ENCODE peak calls at places on chromosomes 13 and 19, in nine cellular contexts. One of them, this sample, is unnamed.
A peak's percentile ranks its signal among the peaks of the same experiment; 100 is the strongest.

GRCh38 chr19:41159861-41160260 is 33.2 kb upstream of the CYP2S1 start:
- DNase-seq in upper lobe of left lung: no peak
- DNase-seq in SK-N-SH: no peak
- DNase-seq in stomach: no peak
- DNase-seq in GM23338: no peak
- DNase-seq in suprapubic skin: no peak
- DNase-seq in prostate gland: no peak
- DNase-seq in Panc1: no peak
- DNase-seq in vagina: no peak
- DNase-seq in this sample: no peak

GRCh38 chr19:14767466-14767971 is 10.8 kb downstream of the ADGRE2 start:
- DNase-seq in upper lobe of left lung: no peak
- DNase-seq in SK-N-SH: no peak
- DNase-seq in stomach: peak; percentile 11
- DNase-seq in GM23338: no peak
- DNase-seq in suprapubic skin: peak; percentile 34
- DNase-seq in prostate gland: no peak
- DNase-seq in Panc1: no peak
- DNase-seq in vagina: no peak
- DNase-seq in this sample: no peak

GRCh38 chr19:38869160-38869835 is 8.8 kb downstream of the RINL start:
- DNase-seq in upper lobe of left lung: peak; percentile 58
- DNase-seq in SK-N-SH: peak; percentile 47
- DNase-seq in stomach: no peak
- DNase-seq in GM23338: peak; percentile 70
- DNase-seq in suprapubic skin: no peak
- DNase-seq in prostate gland: no peak
- DNase-seq in Panc1: no peak
- DNase-seq in vagina: no peak
- DNase-seq in this sample: peak; percentile 59

GRCh38 chr19:39325778-39326680 is 5.4 kb upstream of the LRFN1 start:
- DNase-seq in upper lobe of left lung: no peak
- DNase-seq in SK-N-SH: peak; percentile 53
- DNase-seq in stomach: no peak
- DNase-seq in GM23338: peak; percentile 76
- DNase-seq in suprapubic skin: no peak
- DNase-seq in prostate gland: no peak
- DNase-seq in Panc1: no peak
- DNase-seq in vagina: no peak
- DNase-seq in this sample: no peak

GRCh38 chr19:28008695-28009094 is 1204.3 kb downstream of the UQCRFS1 start:
- DNase-seq in upper lobe of left lung: no peak
- DNase-seq in SK-N-SH: no peak
- DNase-seq in stomach: no peak
- DNase-seq in GM23338: peak; percentile 21
- DNase-seq in suprapubic skin: no peak
- DNase-seq in prostate gland: no peak
- DNase-seq in Panc1: no peak
- DNase-seq in vagina: no peak
- DNase-seq in this sample: no peak

GRCh38 chr13:49303533-49304252 is 56.0 kb downstream of the CDADC1 start:
- DNase-seq in upper lobe of left lung: no peak
- DNase-seq in SK-N-SH: no peak
- DNase-seq in stomach: peak; percentile 71
- DNase-seq in GM23338: no peak
- DNase-seq in suprapubic skin: no peak
- DNase-seq in prostate gland: no peak
- DNase-seq in Panc1: no peak
- DNase-seq in vagina: peak; percentile 85
- DNase-seq in this sample: no peak

GRCh38 chr13:70310720-70311119 is 202.5 kb upstream of the KLHL1 start:
- DNase-seq in upper lobe of left lung: no peak
- DNase-seq in SK-N-SH: peak; percentile 48
- DNase-seq in stomach: peak; percentile 39
- DNase-seq in GM23338: peak; percentile 79
- DNase-seq in suprapubic skin: no peak
- DNase-seq in prostate gland: peak; percentile 40
- DNase-seq in Panc1: peak; percentile 17
- DNase-seq in vagina: no peak
- DNase-seq in this sample: no peak

GRCh38 chr13:40490086-40490723 is 176.2 kb downstream of the FOXO1 start:
- DNase-seq in upper lobe of left lung: no peak
- DNase-seq in SK-N-SH: no peak
- DNase-seq in stomach: peak; percentile 33
- DNase-seq in GM23338: no peak
- DNase-seq in suprapubic skin: no peak
- DNase-seq in prostate gland: no peak
- DNase-seq in Panc1: no peak
- DNase-seq in vagina: no peak
- DNase-seq in this sample: no peak

DNA sequence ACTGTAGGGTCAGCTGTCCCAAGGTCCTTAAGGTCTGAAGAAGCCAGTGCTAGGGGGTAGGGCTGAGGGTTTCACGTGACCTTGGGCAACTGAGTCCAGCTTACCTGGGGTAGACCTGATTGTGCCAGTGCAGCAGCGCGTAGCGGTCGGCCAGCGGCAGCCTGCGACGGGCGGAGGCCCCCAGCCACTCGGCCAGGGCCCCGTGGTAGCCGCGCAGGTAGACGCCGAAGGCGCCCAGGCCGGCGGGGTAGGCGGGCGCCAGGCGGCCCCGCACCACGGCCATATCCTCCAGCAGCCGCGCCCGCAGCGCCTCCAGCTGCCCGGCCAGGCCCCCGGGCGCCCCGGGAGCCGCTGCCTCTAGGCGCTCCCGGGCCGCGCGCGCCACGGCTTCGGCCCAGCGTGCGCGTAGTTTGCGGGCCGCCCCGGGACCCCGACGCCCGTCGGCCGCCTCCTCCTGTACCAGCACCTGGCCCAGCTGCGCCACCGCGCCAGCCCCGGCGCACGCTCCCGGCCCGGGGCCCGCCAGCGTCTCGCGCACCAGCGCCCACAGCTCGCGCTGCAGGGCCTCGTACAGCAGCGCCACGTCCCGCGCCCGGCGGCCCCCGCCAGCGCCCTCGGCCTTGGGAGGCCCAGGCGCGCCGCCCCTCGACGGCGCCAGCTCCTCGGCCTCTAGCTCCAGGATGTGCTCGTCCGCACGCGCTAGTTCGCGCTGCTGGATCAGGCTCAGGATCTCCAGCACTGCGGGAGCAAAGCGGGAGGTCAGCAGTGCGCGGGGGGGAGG is 10.9 kb downstream of the EXOC3L2 start:
- DNase-seq in upper lobe of left lung: no peak
- DNase-seq in SK-N-SH: peak; percentile 60
- DNase-seq in stomach: no peak
- DNase-seq in GM23338: peak; percentile 73
- DNase-seq in suprapubic skin: no peak
- DNase-seq in prostate gland: no peak
- DNase-seq in Panc1: no peak
- DNase-seq in vagina: no peak
- DNase-seq in this sample: no peak
- H3K4me3 ChIP-seq in upper lobe of left lung: no peak overlapping the region
- H3K4me3 ChIP-seq in SK-N-SH: no peak overlapping the region
- H3K4me3 ChIP-seq in stomach: no peak overlapping the region
- H3K4me3 ChIP-seq in GM23338: peak overlapping the region; percentile 52
- H3K4me3 ChIP-seq in suprapubic skin: no peak overlapping the region
- H3K4me3 ChIP-seq in prostate gland: no peak overlapping the region
- H3K4me3 ChIP-seq in Panc1: no peak overlapping the region
- H3K4me3 ChIP-seq in vagina: no peak overlapping the region
- H3K4me3 ChIP-seq in this sample: no peak overlapping the region

GRCh38 chr19:3369337-3370213 is 3.2 kb downstream of the NFIC start:
- DNase-seq in upper lobe of left lung: peak; percentile 77
- DNase-seq in SK-N-SH: no peak
- DNase-seq in stomach: peak; percentile 72
- DNase-seq in GM23338: peak; percentile 59
- DNase-seq in suprapubic skin: no peak
- DNase-seq in prostate gland: peak; percentile 72
- DNase-seq in Panc1: no peak
- DNase-seq in vagina: no peak
- DNase-seq in this sample: peak; percentile 51

GRCh38 chr19:3370214-3370720 is 3.9 kb downstream of the NFIC start:
- DNase-seq in upper lobe of left lung: no peak
- DNase-seq in SK-N-SH: peak; percentile 57
- DNase-seq in stomach: no peak
- DNase-seq in GM23338: peak; percentile 64
- DNase-seq in suprapubic skin: no peak
- DNase-seq in prostate gland: no peak
- DNase-seq in Panc1: no peak
- DNase-seq in vagina: no peak
- DNase-seq in this sample: no peak

GRCh38 chr19:3368441-3368795 is 2.0 kb downstream of the NFIC start:
- DNase-seq in upper lobe of left lung: no peak
- DNase-seq in SK-N-SH: no peak
- DNase-seq in stomach: no peak
- DNase-seq in GM23338: no peak
- DNase-seq in suprapubic skin: no peak
- DNase-seq in prostate gland: no peak
- DNase-seq in Panc1: no peak
- DNase-seq in vagina: no peak
- DNase-seq in this sample: no peak

GRCh38 chr19:3367572-3368440 is 1.4 kb downstream of the NFIC start:
- DNase-seq in upper lobe of left lung: peak; percentile 45
- DNase-seq in SK-N-SH: peak; percentile 56
- DNase-seq in stomach: no peak
- DNase-seq in GM23338: no peak
- DNase-seq in suprapubic skin: no peak
- DNase-seq in prostate gland: no peak
- DNase-seq in Panc1: no peak
- DNase-seq in vagina: no peak
- DNase-seq in this sample: peak; percentile 84

DNA sequence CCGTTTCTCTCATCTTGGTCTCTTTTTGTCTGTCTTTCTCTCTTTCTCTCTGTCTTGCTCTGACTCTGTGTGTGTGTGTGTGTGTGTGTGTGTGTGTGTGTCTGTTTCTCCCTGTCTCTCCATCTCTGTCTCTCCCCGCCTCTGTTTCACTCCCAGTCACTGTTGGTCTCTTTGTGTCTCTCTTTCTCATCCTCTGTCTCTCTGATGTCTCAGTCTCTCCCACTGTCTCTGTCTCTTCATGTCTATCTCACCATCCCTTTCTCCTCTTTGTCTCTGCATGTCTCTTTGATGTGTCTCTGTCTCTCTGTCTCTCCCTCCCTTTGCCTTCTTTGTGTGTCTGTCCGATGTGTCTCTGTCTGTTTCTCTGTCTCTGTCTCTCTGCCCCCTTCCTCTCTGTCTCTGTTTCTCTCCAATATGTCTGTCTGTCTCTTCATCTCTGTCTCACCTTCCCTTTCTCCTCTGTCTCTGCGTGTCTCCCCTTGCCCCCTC is 2.5 kb downstream of the NFIC start:
- DNase-seq in upper lobe of left lung: no peak
- DNase-seq in SK-N-SH: no peak
- DNase-seq in stomach: no peak
- DNase-seq in GM23338: no peak
- DNase-seq in suprapubic skin: no peak
- DNase-seq in prostate gland: no peak
- DNase-seq in Panc1: no peak
- DNase-seq in vagina: no peak
- DNase-seq in this sample: no peak
- TF ChIP-seq POLR2AphosphoS5 in upper lobe of left lung: no peak
- TF ChIP-seq POLR2AphosphoS5 in SK-N-SH: no peak
- TF ChIP-seq POLR2AphosphoS5 in stomach: no peak
- TF ChIP-seq POLR2AphosphoS5 in GM23338: no peak
- TF ChIP-seq POLR2AphosphoS5 in suprapubic skin: no peak
- TF ChIP-seq POLR2AphosphoS5 in prostate gland: no peak
- TF ChIP-seq POLR2AphosphoS5 in Panc1: no peak
- TF ChIP-seq POLR2AphosphoS5 in vagina: no peak
- TF ChIP-seq POLR2AphosphoS5 in this sample: no peak

GRCh38 chr19:5131031-5131865 is 162.3 kb downstream of the KDM4B start:
- DNase-seq in upper lobe of left lung: no peak
- DNase-seq in SK-N-SH: no peak
- DNase-seq in stomach: no peak
- DNase-seq in GM23338: peak; percentile 34
- DNase-seq in suprapubic skin: no peak
- DNase-seq in prostate gland: no peak
- DNase-seq in Panc1: no peak
- DNase-seq in vagina: no peak
- DNase-seq in this sample: no peak

GRCh38 chr19:5129691-5130090 is 160.8 kb downstream of the KDM4B start:
- DNase-seq in upper lobe of left lung: no peak
- DNase-seq in SK-N-SH: no peak
- DNase-seq in stomach: no peak
- DNase-seq in GM23338: no peak
- DNase-seq in suprapubic skin: no peak
- DNase-seq in prostate gland: no peak
- DNase-seq in Panc1: no peak
- DNase-seq in vagina: no peak
- DNase-seq in this sample: no peak

GRCh38 chr19:5131866-5132561 is 163.1 kb downstream of the KDM4B start:
- DNase-seq in upper lobe of left lung: no peak
- DNase-seq in SK-N-SH: no peak
- DNase-seq in stomach: no peak
- DNase-seq in GM23338: no peak
- DNase-seq in suprapubic skin: no peak
- DNase-seq in prostate gland: peak; percentile 69
- DNase-seq in Panc1: no peak
- DNase-seq in vagina: no peak
- DNase-seq in this sample: no peak

GRCh38 chr19:5128932-5129389 is 160.0 kb downstream of the KDM4B start:
- DNase-seq in upper lobe of left lung: no peak
- DNase-seq in SK-N-SH: no peak
- DNase-seq in stomach: peak; percentile 57
- DNase-seq in GM23338: no peak
- DNase-seq in suprapubic skin: no peak
- DNase-seq in prostate gland: no peak
- DNase-seq in Panc1: no peak
- DNase-seq in vagina: no peak
- DNase-seq in this sample: no peak

DNA sequence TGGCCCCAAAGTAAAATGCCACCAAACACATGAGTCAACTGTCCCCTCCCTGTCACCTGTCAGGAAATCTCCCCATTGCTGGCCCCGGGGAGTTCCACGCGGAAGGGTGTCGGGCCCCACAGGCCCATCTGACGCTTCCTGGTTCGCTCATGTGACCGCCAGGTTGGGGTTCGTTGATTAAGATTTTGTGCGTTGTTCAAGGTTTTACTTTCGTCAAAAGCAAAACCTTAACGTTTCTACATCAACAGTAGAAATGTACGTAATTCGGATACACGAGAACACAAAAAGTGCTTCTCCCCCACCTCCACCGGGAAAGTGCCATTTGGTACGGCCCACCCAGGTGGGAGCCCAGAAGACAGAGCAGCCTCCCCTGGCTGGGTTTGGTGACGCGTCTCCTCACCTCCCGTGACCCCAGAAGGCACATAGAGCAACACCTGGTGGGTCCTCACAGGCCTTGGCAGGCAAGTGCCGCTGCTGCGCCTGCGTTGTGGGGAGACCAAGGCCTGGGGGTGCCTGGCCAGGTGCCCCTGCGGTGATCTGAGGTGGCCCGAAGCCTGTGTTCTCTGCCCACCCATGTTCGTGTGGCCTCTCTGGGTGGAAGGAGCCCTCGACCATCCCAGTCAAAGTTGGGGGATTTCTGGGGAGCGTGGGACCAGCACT is 161.6 kb downstream of the KDM4B start:
- DNase-seq in upper lobe of left lung: no peak
- DNase-seq in SK-N-SH: no peak
- DNase-seq in stomach: no peak
- DNase-seq in GM23338: no peak
- DNase-seq in suprapubic skin: no peak
- DNase-seq in prostate gland: no peak
- DNase-seq in Panc1: no peak
- DNase-seq in vagina: no peak
- DNase-seq in this sample: no peak
- H3K4me3 ChIP-seq in upper lobe of left lung: no peak overlapping the region
- H3K4me3 ChIP-seq in SK-N-SH: no peak overlapping the region
- H3K4me3 ChIP-seq in stomach: no peak overlapping the region
- H3K4me3 ChIP-seq in GM23338: no peak overlapping the region
- H3K4me3 ChIP-seq in suprapubic skin: no peak overlapping the region
- H3K4me3 ChIP-seq in prostate gland: no peak overlapping the region
- H3K4me3 ChIP-seq in Panc1: no peak overlapping the region
- H3K4me3 ChIP-seq in vagina: no peak overlapping the region
- H3K4me3 ChIP-seq in this sample: no peak overlapping the region

DNA sequence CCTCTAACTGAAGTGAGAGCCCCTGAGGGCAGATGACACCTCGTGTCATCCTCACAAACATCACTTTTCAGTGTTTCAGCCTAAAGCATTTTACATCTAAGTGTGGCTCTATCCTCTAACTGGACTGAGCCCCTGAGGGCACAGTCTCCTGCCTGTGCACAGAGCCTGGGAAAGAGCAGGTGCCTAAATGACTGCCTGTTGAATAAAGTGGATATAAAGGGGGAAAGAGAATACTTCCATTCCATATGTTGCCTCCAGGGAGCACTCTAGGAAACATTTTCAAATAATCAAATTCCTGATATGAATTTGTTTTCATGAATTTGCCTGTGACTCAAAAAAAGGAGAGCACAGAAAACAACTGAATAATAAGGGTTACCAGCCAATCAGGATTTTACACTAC is 32.2 kb downstream of the CNMD start:
- DNase-seq in upper lobe of left lung: no peak
- DNase-seq in SK-N-SH: peak; percentile 32
- DNase-seq in stomach: no peak
- DNase-seq in GM23338: peak; percentile 27
- DNase-seq in suprapubic skin: no peak
- DNase-seq in prostate gland: no peak
- DNase-seq in Panc1: no peak
- DNase-seq in vagina: no peak
- DNase-seq in this sample: no peak
- TF ChIP-seq POLR2AphosphoS5 in upper lobe of left lung: no peak
- TF ChIP-seq POLR2AphosphoS5 in SK-N-SH: no peak
- TF ChIP-seq POLR2AphosphoS5 in stomach: no peak
- TF ChIP-seq POLR2AphosphoS5 in GM23338: no peak
- TF ChIP-seq POLR2AphosphoS5 in suprapubic skin: no peak
- TF ChIP-seq POLR2AphosphoS5 in prostate gland: no peak
- TF ChIP-seq POLR2AphosphoS5 in Panc1: no peak
- TF ChIP-seq POLR2AphosphoS5 in vagina: no peak
- TF ChIP-seq POLR2AphosphoS5 in this sample: no peak